ENCODE peak calls at places on chromosomes 11 and 22, in ten cellular contexts. P is GM23338, S is lower leg skin, J is fibroblast of villous mesenchyme, G is adrenal gland, E is AG10803, T is MM.1S, W is brain microvascular endothelial cell, O is HCT116, Q is epithelial cell of esophagus. L is an unnamed sample.

GRCh38 chr11:58316142-58316541 is 42.7 kb downstream of the OR5B17 start:
- DNase-seq in P (no peak), S (no peak), J (peak; percentile 6), G (no peak), E (peak; percentile 39), T (no peak), W (peak; percentile 61), O (no peak), Q (peak; percentile 78), L (peak; percentile 28)

GRCh38 chr11:43172477-43172876 is 139.3 kb upstream of the API5 start:
- DNase-seq in P (no peak), S (no peak), J (no peak), G (no peak), E (no peak), T (no peak), W (no peak), O (no peak), Q (no peak), L (no peak)

GRCh38 chr11:67202045-67202444 is 64.2 kb upstream of the GRK2 start:
- DNase-seq in P (no peak), S (no peak), J (no peak), G (no peak), E (no peak), T (no peak), W (no peak), O (no peak), Q (no peak), L (no peak)

GRCh38 chr11:82846037-82846383 is 54.2 kb downstream of the PRCP start:
- DNase-seq in P (no peak), S (no peak), J (no peak), G (no peak), E (no peak), T (no peak), W (no peak), O (no peak), Q (no peak), L (no peak)

GRCh38 chr11:27795955-27796861 is 96.0 kb upstream of the BDNF start:
- DNase-seq in P (peak; percentile 69), S (no peak), J (no peak), G (no peak), E (no peak), T (no peak), W (no peak), O (no peak), Q (no peak), L (peak; percentile 49)

GRCh38 chr22:31081963-31082605 is 966 bp downstream of the SMTN start:
- DNase-seq in P (no peak), S (peak; percentile 86), J (peak; percentile 33), G (no peak), E (peak; percentile 51), T (no peak), W (peak; percentile 44), O (no peak), Q (peak; percentile 87), L (no peak)

GRCh38 chr11:65310215-65310614 is 4.5 kb upstream of the CDC42EP2 start:
- DNase-seq in P (no peak), S (no peak), J (no peak), G (no peak), E (no peak), T (no peak), W (no peak), O (no peak), Q (no peak), L (peak; percentile 47)

GRCh38 chr22:23522642-23523251 is 57.3 kb downstream of the IGLL1 start:
- DNase-seq in P (peak; percentile 27), S (no peak), J (peak; percentile 19), G (no peak), E (no peak), T (no peak), W (no peak), O (no peak), Q (no peak), L (peak; percentile 18)

GRCh38 chr22:44281706-44282637 is 30.8 kb downstream of the SHISAL1 start:
- DNase-seq in P (no peak), S (no peak), J (no peak), G (no peak), E (no peak), T (no peak), W (no peak), O (no peak), Q (no peak), L (no peak)

GRCh38 chr11:66710384-66710930 is 18.6 kb downstream of the SPTBN2 start:
- DNase-seq in P (no peak), S (no peak), J (no peak), G (no peak), E (no peak), T (no peak), W (no peak), O (no peak), Q (no peak), L (no peak)

GRCh38 chr11:47466701-47467250 is 17.8 kb upstream of the RAPSN start:
- DNase-seq in P (peak; percentile 41), S (no peak), J (no peak), G (peak; percentile 89), E (peak; percentile 18), T (no peak), W (peak; percentile 20), O (no peak), Q (no peak), L (peak; percentile 79)

GRCh38 chr11:72924568-72925190 is 110.5 kb downstream of the ATG16L2 start:
- DNase-seq in P (no peak), S (no peak), J (peak; percentile 72), G (no peak), E (peak; percentile 64), T (peak; percentile 18), W (peak; percentile 11), O (peak; percentile 8), Q (peak; percentile 41), L (peak; percentile 59)

GRCh38 chr11:13310443-13310842 is 32.9 kb downstream of the BMAL1 start:
- DNase-seq in P (no peak), S (no peak), J (peak; percentile 48), G (no peak), E (no peak), T (no peak), W (no peak), O (no peak), Q (no peak), L (no peak)

GRCh38 chr11:100980156-100980555 is 149.5 kb downstream of the PGR start:
- DNase-seq in P (peak; percentile 60), S (no peak), J (peak; percentile 54), G (no peak), E (no peak), T (no peak), W (no peak), O (no peak), Q (peak; percentile 43), L (peak; percentile 19)

DNA sequence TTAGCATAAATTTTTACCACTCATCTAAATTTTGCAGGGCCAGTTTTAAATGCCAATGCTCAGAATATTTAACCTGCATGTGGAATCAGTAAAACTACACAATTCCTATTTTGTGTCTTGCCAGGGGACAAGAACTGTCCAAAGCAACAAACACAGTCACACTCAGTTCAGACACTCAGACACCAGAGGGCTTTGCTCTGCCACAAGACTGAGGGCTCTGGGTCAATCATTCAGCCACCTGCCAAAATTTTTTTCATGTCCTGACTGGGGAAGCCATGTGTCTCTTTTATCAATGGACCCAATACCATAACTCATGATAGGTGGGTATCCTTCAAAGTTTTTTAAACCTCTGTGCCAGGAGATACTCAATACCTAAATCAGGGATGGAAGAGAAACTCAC is 304.0 kb upstream of the ANO3 start:
- DNase-seq in P (no peak), S (no peak), J (no peak), G (no peak), E (no peak), T (peak; percentile 16), W (no peak), O (no peak), Q (no peak), L (no peak)
- TF ChIP-seq CTCF in P (no peak), S (no peak), J (no peak), G (no peak), E (no peak), T (peak; percentile 15), W (no peak), O (no peak), Q (no peak), L (no peak)

GRCh38 chr11:15434529-15434928 is 319.8 kb downstream of the INSC start:
- DNase-seq in P (no peak), S (no peak), J (no peak), G (no peak), E (no peak), T (no peak), W (no peak), O (no peak), Q (no peak), L (no peak)
- H3K4me3 ChIP-seq in P (no peak overlapping the region), S (no peak overlapping the region), J (no peak overlapping the region), G (no peak overlapping the region), E (no peak overlapping the region), T (no peak overlapping the region), W (no peak overlapping the region), O (no peak overlapping the region), Q (no peak overlapping the region), L (no peak overlapping the region)

DNA sequence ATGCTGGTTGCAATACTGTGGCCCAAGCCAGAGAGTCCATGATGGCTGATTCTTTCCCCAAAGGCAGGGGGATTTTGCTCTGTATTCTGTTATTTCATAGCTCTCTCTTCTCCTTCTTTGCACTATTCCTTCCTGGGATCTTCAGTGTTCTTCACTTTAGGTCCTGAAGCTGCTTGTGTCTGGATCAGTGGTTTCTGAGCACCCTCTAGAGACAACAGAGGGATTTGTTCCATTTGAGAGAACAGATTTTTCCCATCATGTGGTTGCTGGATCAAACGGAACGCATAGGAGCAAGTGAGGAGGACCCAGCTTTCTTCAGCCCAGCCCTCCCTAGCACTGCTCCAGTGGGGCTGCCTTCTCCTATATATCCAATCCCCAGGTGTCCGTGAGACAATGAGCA is 68.7 kb upstream of the SYN3 start:
- DNase-seq in P (peak; percentile 75), S (no peak), J (no peak), G (no peak), E (peak; percentile 8), T (peak; percentile 9), W (no peak), O (no peak), Q (peak; percentile 13), L (no peak)
- TF ChIP-seq CTCF in P (peak; percentile 76), S (no peak), J (no peak), G (peak; percentile 31), E (peak; percentile 25), T (peak; percentile 21), W (no peak), O (no peak), Q (peak; percentile 26), L (no peak)

GRCh38 chr11:108221401-108221800 is 1.0 kb downstream of the NPAT start:
- DNase-seq in P (peak; percentile 22), S (no peak), J (peak; percentile 78), G (no peak), E (peak; percentile 48), T (no peak), W (peak; percentile 7), O (no peak), Q (no peak), L (peak; percentile 35)

GRCh38 chr11:108221981-108222685 is at the start of gene NPAT:
- DNase-seq in P (no peak), S (peak; percentile 87), J (peak; percentile 7), G (no peak), E (no peak), T (no peak), W (no peak), O (no peak), Q (no peak), L (peak; percentile 2)

GRCh38 chr11:108223449-108224149 is 732 bp downstream of the ATM start:
- DNase-seq in P (no peak), S (no peak), J (peak; percentile 20), G (no peak), E (peak; percentile 26), T (peak; percentile 38), W (peak; percentile 5), O (no peak), Q (no peak), L (peak; percentile 12)

GRCh38 chr11:108224366-108224765 is 1.5 kb downstream of the ATM start:
- DNase-seq in P (no peak), S (no peak), J (no peak), G (no peak), E (no peak), T (no peak), W (no peak), O (no peak), Q (no peak), L (no peak)

GRCh38 chr11:108222686-108223448 is at the start of gene ATM:
- DNase-seq in P (peak; percentile 99), S (peak; percentile 100), J (peak; percentile 99), G (peak; percentile 100), E (peak; percentile 99), T (peak; percentile 99), W (peak; percentile 99), O (peak; percentile 98), Q (peak; percentile 99), L (peak; percentile 99)
- H3K4me3 ChIP-seq in P (peak within 1 kb of the TSS; percentile 86), S (peak within 1 kb of the TSS; percentile 60), J (peak within 1 kb of the TSS; percentile 94), G (peak within 1 kb of the TSS; percentile 75), E (peak within 1 kb of the TSS; percentile 92), T (peak within 1 kb of the TSS; percentile 76), W (peak within 1 kb of the TSS; percentile 93), O (peak within 1 kb of the TSS; percentile 90), Q (peak within 1 kb of the TSS; percentile 99), L (peak within 1 kb of the TSS; percentile 75)

L was measured in astrocyte of the spinal cord.